ENCODE peak calls at places on chromosomes 16 and 17, in nine cellular contexts. S, I, D, L, T, K, Z, C and H are unnamed samples. For H3K27me3, the result is how much of the 10 kb centered on the place peaks cover.

GRCh38 chr17:27631897-27632725 is 1.1 kb downstream of the LGALS9 start:
- DNase-seq in S (peak), I (no peak), D (no peak), L (no peak), T (no peak), K (no peak), Z (peak), C (no peak), H (no peak)

GRCh38 chr17:21280081-21280518 is 4.4 kb upstream of the MAP2K3 start:
- DNase-seq in S (peak), I (peak), D (peak), L (peak), T (peak), K (peak), Z (peak), C (peak), H (peak)

GRCh38 chr16:73365010-73365409 is 317.1 kb upstream of the ZFHX3 start:
- DNase-seq in S (no peak), I (no peak), D (no peak), L (no peak), T (peak), K (peak), Z (no peak), C (no peak), H (no peak)

GRCh38 chr16:85055503-85056210 is 28.1 kb downstream of the KIAA0513 start:
- DNase-seq in S (no peak), I (no peak), D (peak), L (no peak), T (peak), K (peak), Z (peak), C (peak), H (no peak)

GRCh38 chr16:89565506-89566372 is 5.3 kb downstream of the RPL13 start:
- DNase-seq in S (peak), I (peak), D (peak), L (peak), T (peak), K (peak), Z (peak), C (peak), H (peak)

GRCh38 chr17:53166736-53167135 is 656.0 kb upstream of the KIF2B start:
- DNase-seq in S (no peak), I (no peak), D (no peak), L (no peak), T (no peak), K (no peak), Z (no peak), C (no peak), H (no peak)

GRCh38 chr17:1455291-1455747 is 713 bp downstream of the CRK start:
- DNase-seq in S (peak), I (peak), D (peak), L (peak), T (peak), K (peak), Z (peak), C (peak), H (peak)

GRCh38 chr16:81329947-81330346 is 15.2 kb downstream of the GAN start:
- DNase-seq in S (no peak), I (no peak), D (no peak), L (no peak), T (no peak), K (no peak), Z (no peak), C (no peak), H (no peak)

GRCh38 chr17:7587831-7588230 is 2.1 kb downstream of the SOX15 start:
- DNase-seq in S (peak), I (no peak), D (no peak), L (no peak), T (no peak), K (no peak), Z (no peak), C (no peak), H (no peak)

GRCh38 chr16:84726079-84726669 is 26.4 kb downstream of the USP10 start:
- DNase-seq in S (peak), I (peak), D (peak), L (peak), T (peak), K (peak), Z (peak), C (peak), H (peak)

GRCh38 chr16:60142991-60143705 is 1409.0 kb upstream of the GOT2 start:
- DNase-seq in S (no peak), I (no peak), D (no peak), L (no peak), T (no peak), K (no peak), Z (no peak), C (no peak), H (no peak)
- H3K27me3 ChIP-seq in S (under half), I (under half), D (under half), L (under half), T (under half), K (under half), Z (under half), C (under half), H (under half)

GRCh38 chr17:42784361-42784760 is 4.0 kb downstream of the WNK4 start:
- DNase-seq in S (no peak), I (no peak), D (no peak), L (no peak), T (no peak), K (no peak), Z (no peak), C (no peak), H (no peak)
- H3K27me3 ChIP-seq in S (under half), I (under half), D (half or more), L (under half), T (under half), K (under half), Z (half or more), C (half or more), H (under half)

GRCh38 chr17:72465191-72466024 is 344.6 kb downstream of the SOX9 start:
- DNase-seq in S (peak), I (no peak), D (no peak), L (no peak), T (peak), K (peak), Z (no peak), C (no peak), H (no peak)
- H3K27me3 ChIP-seq in S (under half), I (under half), D (under half), L (under half), T (under half), K (under half), Z (under half), C (under half), H (under half)

DNA sequence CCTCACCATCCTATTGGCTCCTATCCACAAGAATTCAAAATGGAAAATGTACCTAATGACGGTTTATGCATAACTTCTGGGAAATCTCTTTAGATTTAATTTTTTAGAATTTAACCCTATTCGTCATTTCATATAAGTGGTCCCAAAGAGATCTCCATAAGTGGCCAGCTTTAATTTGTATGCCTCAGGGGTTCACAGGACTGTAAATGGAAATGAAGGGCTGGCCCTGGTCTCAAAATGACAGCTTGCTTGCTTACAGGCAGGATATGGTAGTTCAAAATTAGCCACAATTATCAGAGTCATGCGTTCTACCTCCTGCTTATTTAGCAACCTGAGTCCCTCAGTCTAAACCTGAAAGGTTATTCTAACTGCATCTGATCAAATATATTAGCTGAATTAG is 6.6 kb upstream of the NACA2 start:
- DNase-seq in S (no peak), I (no peak), D (no peak), L (no peak), T (no peak), K (no peak), Z (no peak), C (no peak), H (no peak)
- H3K27me3 ChIP-seq in S (under half), I (under half), D (under half), L (under half), T (under half), K (under half), Z (under half), C (under half), H (under half)

GRCh38 chr16:47374629-47375028 is 86.2 kb downstream of the ITFG1 start:
- DNase-seq in S (no peak), I (no peak), D (no peak), L (no peak), T (no peak), K (no peak), Z (no peak), C (no peak), H (no peak)

GRCh38 chr16:47371615-47372014 is 89.2 kb downstream of the ITFG1 start:
- DNase-seq in S (no peak), I (no peak), D (no peak), L (no peak), T (no peak), K (no peak), Z (no peak), C (no peak), H (no peak)

GRCh38 chr16:47375423-47375822 is 85.4 kb downstream of the ITFG1 start:
- DNase-seq in S (no peak), I (no peak), D (no peak), L (no peak), T (no peak), K (no peak), Z (no peak), C (no peak), H (no peak)

GRCh38 chr16:47377156-47377555 is 83.7 kb downstream of the ITFG1 start:
- DNase-seq in S (no peak), I (no peak), D (no peak), L (no peak), T (no peak), K (no peak), Z (no peak), C (no peak), H (no peak)
- H3K27me3 ChIP-seq in S (under half), I (under half), D (under half), L (under half), T (under half), K (under half), Z (under half), C (under half), H (under half)